ENCODE peak calls at places on chromosomes 1 and 21, in four cellular contexts. D is D721Med; Y is activated CD4-positive, alpha-beta T cell treated with anti-CD3 and anti-CD28 coated beads for 24 hours; C is SK-MEL-5. M is an unnamed sample.
A peak's percentile ranks its signal among the peaks of the same experiment; 100 is the strongest.

GRCh38 chr1:64865105-64865757 is 101.1 kb downstream of the JAK1 start:
- DNase-seq in Y (no peak), D (no peak), C (no peak), M (no peak)

GRCh38 chr1:98130406-98130805 is 209.6 kb upstream of the DPYD start:
- DNase-seq in Y (no peak), D (no peak), C (no peak), M (no peak)

GRCh38 chr1:236351875-236352573 is 42.1 kb upstream of the EDARADD start:
- DNase-seq in C (no peak), Y (no peak), D (no peak), M (no peak)

GRCh38 chr1:91501527-91501859 is 842 bp downstream of the CDC7 start:
- DNase-seq in Y (no peak), C (no peak), D (no peak), M (no peak)

GRCh38 chr1:117511273-117511672 is 94.6 kb upstream of the TENT5C start:
- DNase-seq in Y (no peak), C (no peak), D (no peak), M (no peak)

GRCh38 chr1:92043621-92044020 is 13.8 kb downstream of the EPHX4 start:
- DNase-seq in Y (no peak), C (no peak), D (no peak), M (no peak)

GRCh38 chr1:20666804-20667203 is 5.6 kb upstream of the DDOST start:
- DNase-seq in Y (no peak), D (no peak), C (peak; percentile 22), M (no peak)

GRCh38 chr21:33157303-33157702 is 72.4 kb upstream of the IFNAR2 start:
- DNase-seq in D (no peak), Y (no peak), C (no peak), M (no peak)

GRCh38 chr21:33236799-33237198 is 7.1 kb downstream of the IFNAR2 start:
- DNase-seq in C (no peak), D (no peak), Y (no peak), M (no peak)

GRCh38 chr1:150626150-150626549 is 3.3 kb downstream of the ENSA start:
- DNase-seq in D (no peak), C (no peak), Y (peak; percentile 16), M (no peak)

GRCh38 chr1:115175596-115175995 is 86.3 kb upstream of the TSPAN2 start:
- DNase-seq in C (no peak), D (no peak), Y (no peak), M (no peak)

GRCh38 chr1:69697343-69697742 is 129.6 kb downstream of the LRRC7 start:
- DNase-seq in C (no peak), Y (no peak), D (no peak), M (no peak)

GRCh38 chr1:147169840-147170674 is 2.2 kb downstream of the PRKAB2 start:
- DNase-seq in D (no peak), Y (no peak), C (no peak), M (no peak)

GRCh38 chr1:87167855-87168630 is 160.6 kb upstream of the LMO4 start:
- DNase-seq in C (peak; percentile 22), D (no peak), Y (no peak), M (no peak)

GRCh38 chr1:218739426-218739825 is 394.3 kb downstream of the TGFB2 start:
- DNase-seq in C (no peak), D (no peak), Y (no peak), M (no peak)

GRCh38 chr1:36857761-36858160 is 176.6 kb downstream of the GRIK3 start:
- DNase-seq in D (no peak), C (peak; percentile 61), Y (no peak), M (no peak)

GRCh38 chr21:29245104-29245643 is 53.5 kb upstream of the BACH1 start:
- DNase-seq in Y (no peak), C (no peak), D (no peak), M (no peak)